ENCODE peak calls at places on chromosomes 11 and 22, in ten cellular contexts. T is SW 1271; G is stimulated activated CD8-positive, alpha-beta memory T cell treated with anti-CD3 and anti-CD28 coated beads, Interleukin-12 subunit alpha, Interleukin-12 subunit beta, amount 100 ng/mL, for 1 hour; Z is NAMALWA; F is fibroblast of lung; D is caudate nucleus; I is AG09309; E is activated T-helper 1 cell treated with anti-CD3 and anti-CD28 coated beads, Interleukin-2, amount 50 U/mL, for 16 hours; A is IMR-90; H is hippocampal formation. N is an unnamed sample.

GRCh38 chr11:92627615-92628201 is 341.7 kb upstream of the MTNR1B start:
- DNase-seq in T (no peak), G (no peak), Z (no peak), F (no peak), D (no peak), I (peak; percentile 4), E (no peak), A (peak; percentile 31), H (no peak), N (no peak)

GRCh38 chr11:1733716-1734351 is 16.6 kb downstream of the IFITM10 start:
- DNase-seq in T (no peak), G (no peak), Z (no peak), F (no peak), D (no peak), I (no peak), E (no peak), A (no peak), H (no peak), N (no peak)

GRCh38 chr11:76763573-76764348 is 19.4 kb upstream of the TSKU start:
- DNase-seq in T (no peak), G (no peak), Z (no peak), F (peak; percentile 67), D (peak; percentile 32), I (peak; percentile 55), E (no peak), A (peak; percentile 95), H (peak; percentile 22), N (no peak)

GRCh38 chr11:73229321-73230275 is 11.5 kb downstream of the P2RY2 start:
- DNase-seq in T (no peak), G (no peak), Z (no peak), F (no peak), D (no peak), I (no peak), E (no peak), A (no peak), H (no peak), N (no peak)

GRCh38 chr11:1472180-1473005 is 14.2 kb downstream of the MOB2 start:
- DNase-seq in T (no peak), G (no peak), Z (no peak), F (no peak), D (no peak), I (no peak), E (no peak), A (no peak), H (no peak), N (no peak)

GRCh38 chr11:12775955-12776354 is 101.7 kb downstream of the TEAD1 start:
- DNase-seq in T (no peak), G (no peak), Z (no peak), F (no peak), D (no peak), I (no peak), E (no peak), A (no peak), H (no peak), N (no peak)

GRCh38 chr11:96200243-96200642 is 142.8 kb downstream of the MAML2 start:
- DNase-seq in T (no peak), G (no peak), Z (no peak), F (peak; percentile 70), D (no peak), I (peak; percentile 84), E (no peak), A (peak; percentile 89), H (no peak), N (no peak)

GRCh38 chr22:48883211-48883960 is 944.3 kb downstream of the BRD1 start:
- DNase-seq in T (no peak), G (no peak), Z (no peak), F (no peak), D (no peak), I (no peak), E (no peak), A (no peak), H (no peak), N (no peak)

GRCh38 chr11:107928046-107928766 is at the start of gene RAB39A:
- DNase-seq in T (peak; percentile 96), G (peak; percentile 32), Z (peak; percentile 98), F (peak; percentile 86), D (peak; percentile 82), I (no peak), E (peak; percentile 13), A (peak; percentile 79), H (peak; percentile 90), N (peak; percentile 45)

N was measured in activated gamma-delta T cell.